ENCODE peak calls at places on chromosomes 5 and 9, in ten cellular contexts. Y is GM10248, T is AG04449, Z is spleen, P is vagina, D is nephron progenitor cell, W is cardiac muscle cell, Q is IMR-90, N is epithelial cell of proximal tubule, H is WTC11. K is an unnamed sample.

GRCh38 chr5:80540691-80541090 is 29.4 kb downstream of the ANKRD34B start:
- DNase-seq in Y (no peak), T (no peak), Z (no peak), P (no peak), D (no peak), W (peak), Q (no peak), N (no peak), H (no peak), K (no peak)

GRCh38 chr9:128296340-128297220 is 20.5 kb downstream of the SWI5 start:
- DNase-seq in Y (no peak), T (no peak), Z (no peak), P (no peak), D (no peak), W (peak), Q (peak), N (no peak), H (no peak), K (no peak)

GRCh38 chr9:91768507-91768906 is 181.5 kb downstream of the ROR2 start:
- DNase-seq in Y (peak), T (no peak), Z (no peak), P (peak), D (no peak), W (no peak), Q (no peak), N (no peak), H (no peak), K (no peak)

GRCh38 chr5:55176176-55176818 is 3.3 kb upstream of the CDC20B start:
- DNase-seq in Y (no peak), T (no peak), Z (peak), P (no peak), D (peak), W (peak), Q (no peak), N (no peak), H (peak), K (peak)

GRCh38 chr9:128051932-128052734 is 15.0 kb downstream of the NAIF1 start:
- DNase-seq in Y (no peak), T (no peak), Z (no peak), P (no peak), D (no peak), W (no peak), Q (no peak), N (no peak), H (no peak), K (no peak)

GRCh38 chr9:7879551-7880245 is 80.1 kb upstream of the DMAC1 start:
- DNase-seq in Y (no peak), T (no peak), Z (no peak), P (no peak), D (peak), W (no peak), Q (no peak), N (peak), H (peak), K (peak)

GRCh38 chr5:156815988-156816599 is 34.0 kb upstream of the PPP1R2B start:
- DNase-seq in Y (peak), T (no peak), Z (no peak), P (no peak), D (peak), W (peak), Q (peak), N (no peak), H (peak), K (peak)

GRCh38 chr5:77177576-77177975 is 32.9 kb upstream of the PDE8B start:
- DNase-seq in Y (no peak), T (no peak), Z (no peak), P (no peak), D (no peak), W (no peak), Q (no peak), N (no peak), H (no peak), K (no peak)

GRCh38 chr5:159874308-159874707 is 42.0 kb upstream of the ADRA1B start:
- DNase-seq in Y (no peak), T (no peak), Z (no peak), P (no peak), D (no peak), W (no peak), Q (peak), N (no peak), H (no peak), K (no peak)

GRCh38 chr5:149128023-149128875 is 13.0 kb upstream of the ABLIM3 start:
- DNase-seq in Y (peak), T (no peak), Z (no peak), P (no peak), D (peak), W (peak), Q (peak), N (no peak), H (peak), K (peak)

GRCh38 chr9:105206821-105207699 is 37.4 kb upstream of the SLC44A1 start:
- DNase-seq in Y (no peak), T (no peak), Z (no peak), P (no peak), D (no peak), W (peak), Q (peak), N (no peak), H (no peak), K (no peak)

GRCh38 chr9:2939368-2939767 is 95.5 kb upstream of the PUM3 start:
- DNase-seq in Y (no peak), T (no peak), Z (no peak), P (no peak), D (no peak), W (no peak), Q (no peak), N (no peak), H (no peak), K (no peak)

GRCh38 chr9:4792054-4792571 is 631 bp upstream of the RCL1 start:
- DNase-seq in Y (no peak), T (no peak), Z (no peak), P (no peak), D (peak), W (no peak), Q (no peak), N (no peak), H (no peak), K (no peak)

GRCh38 chr5:91955610-91956009 is 572.5 kb upstream of the ARRDC3 start:
- DNase-seq in Y (no peak), T (no peak), Z (no peak), P (no peak), D (peak), W (peak), Q (no peak), N (no peak), H (no peak), K (peak)

GRCh38 chr5:180831139-180832080 is 28.8 kb upstream of the MGAT1 start:
- DNase-seq in Y (peak), T (no peak), Z (peak), P (no peak), D (peak), W (peak), Q (peak), N (no peak), H (peak), K (peak)

GRCh38 chr9:116928884-116929283 is 241.8 kb downstream of the TRIM32 start:
- DNase-seq in Y (no peak), T (no peak), Z (no peak), P (no peak), D (no peak), W (no peak), Q (no peak), N (no peak), H (peak), K (no peak)

GRCh38 chr5:91219141-91219802 is 163.8 kb downstream of the ARRDC3 start:
- DNase-seq in Y (no peak), T (no peak), Z (no peak), P (no peak), D (no peak), W (peak), Q (peak), N (peak), H (no peak), K (no peak)

GRCh38 chr9:108467653-108468324 is 388.0 kb downstream of the ACTL7B start:
- DNase-seq in Y (no peak), T (no peak), Z (no peak), P (no peak), D (no peak), W (peak), Q (peak), N (no peak), H (no peak), K (no peak)

GRCh38 chr9:95273369-95274051 is 44.0 kb downstream of the FANCC start:
- DNase-seq in Y (no peak), T (no peak), Z (no peak), P (no peak), D (no peak), W (no peak), Q (no peak), N (no peak), H (no peak), K (no peak)

GRCh38 chr9:16062542-16063240 is 509.8 kb downstream of the CCDC171 start:
- DNase-seq in Y (no peak), T (peak), Z (no peak), P (no peak), D (no peak), W (peak), Q (peak), N (peak), H (no peak), K (no peak)

GRCh38 chr5:135138116-135138850 is 104.3 kb upstream of the PITX1 start:
- DNase-seq in Y (no peak), T (no peak), Z (no peak), P (no peak), D (no peak), W (no peak), Q (peak), N (no peak), H (no peak), K (no peak)

GRCh38 chr5:79107020-79107796 is 4.4 kb upstream of the BHMT start:
- DNase-seq in Y (no peak), T (no peak), Z (no peak), P (no peak), D (no peak), W (peak), Q (peak), N (no peak), H (no peak), K (no peak)

GRCh38 chr5:135697251-135697958 is 118.6 kb upstream of the CXCL14 start:
- DNase-seq in Y (no peak), T (no peak), Z (no peak), P (no peak), D (no peak), W (no peak), Q (no peak), N (no peak), H (no peak), K (no peak)

GRCh38 chr5:57298295-57298984 is 124.6 kb downstream of the GPBP1 start:
- DNase-seq in Y (peak), T (peak), Z (peak), P (no peak), D (peak), W (peak), Q (peak), N (peak), H (peak), K (peak)

GRCh38 chr5:41087461-41087860 is 16.3 kb upstream of the MROH2B start:
- DNase-seq in Y (no peak), T (peak), Z (no peak), P (no peak), D (no peak), W (peak), Q (peak), N (no peak), H (no peak), K (no peak)

GRCh38 chr5:132469380-132470372 is 20.9 kb downstream of the IRF1 start:
- DNase-seq in Y (no peak), T (no peak), Z (peak), P (no peak), D (no peak), W (peak), Q (peak), N (no peak), H (no peak), K (no peak)

GRCh38 chr9:76316069-76316468 is 78.2 kb downstream of the RFK start:
- DNase-seq in Y (no peak), T (no peak), Z (no peak), P (no peak), D (no peak), W (no peak), Q (no peak), N (no peak), H (no peak), K (no peak)

GRCh38 chr9:75907329-75907728 is 16.9 kb downstream of the PCSK5 start:
- DNase-seq in Y (no peak), T (no peak), Z (no peak), P (no peak), D (no peak), W (peak), Q (peak), N (no peak), H (no peak), K (no peak)

GRCh38 chr5:17346811-17347210 is 129.4 kb downstream of the BASP1 start:
- DNase-seq in Y (no peak), T (no peak), Z (no peak), P (no peak), D (no peak), W (no peak), Q (peak), N (no peak), H (no peak), K (no peak)

GRCh38 chr9:14018061-14018460 is 295.9 kb downstream of the NFIB start:
- DNase-seq in Y (no peak), T (no peak), Z (no peak), P (no peak), D (no peak), W (peak), Q (peak), N (no peak), H (no peak), K (no peak)

GRCh38 chr5:150540615-150541396 is 32.9 kb downstream of the NDST1 start:
- DNase-seq in Y (no peak), T (peak), Z (peak), P (no peak), D (no peak), W (peak), Q (peak), N (no peak), H (no peak), K (no peak)

GRCh38 chr5:32193591-32193990 is 19.5 kb upstream of the GOLPH3 start:
- DNase-seq in Y (no peak), T (peak), Z (peak), P (no peak), D (no peak), W (peak), Q (peak), N (no peak), H (no peak), K (no peak)

GRCh38 chr5:141915881-141916336 is 7.8 kb upstream of the DELE1 start:
- DNase-seq in Y (no peak), T (no peak), Z (no peak), P (no peak), D (peak), W (no peak), Q (no peak), N (no peak), H (peak), K (no peak)

GRCh38 chr5:54401515-54401914 is 54.0 kb upstream of the HSPB3 start:
- DNase-seq in Y (peak), T (no peak), Z (no peak), P (no peak), D (no peak), W (no peak), Q (no peak), N (no peak), H (no peak), K (no peak)

GRCh38 chr5:128949847-128950546 is 15.3 kb upstream of the SLC27A6 start:
- DNase-seq in Y (no peak), T (no peak), Z (no peak), P (no peak), D (no peak), W (no peak), Q (no peak), N (no peak), H (no peak), K (no peak)

DNA sequence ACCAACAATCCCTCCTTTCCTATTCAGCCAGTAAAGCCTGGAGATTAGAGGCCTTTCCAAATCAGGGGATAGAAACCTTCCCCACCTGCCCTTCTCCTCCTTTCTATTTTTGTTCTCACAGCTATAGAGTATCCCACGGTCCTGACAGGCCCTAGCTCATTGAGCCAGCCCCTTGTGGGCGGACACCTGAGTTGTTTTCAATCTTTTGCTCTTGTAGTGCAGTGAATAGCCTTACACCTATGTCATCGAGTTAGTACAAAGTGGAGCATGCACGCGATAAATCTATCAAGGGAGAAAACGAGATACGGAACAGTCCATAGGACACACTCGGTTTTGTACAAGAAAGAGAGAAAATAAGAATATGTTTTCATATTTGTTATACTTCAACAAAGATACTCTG is 77.2 kb downstream of the TSPAN17 start:
- DNase-seq in Y (no peak), T (no peak), Z (no peak), P (no peak), D (no peak), W (no peak), Q (no peak), N (no peak), H (no peak), K (no peak)
- TF ChIP-seq CTCF in Y (no peak), T (no peak), Z (no peak), P (no peak), D (no peak), W (no peak), Q (no peak), N (no peak), H (no peak), K (no peak)

GRCh38 chr9:37987467-37987981 is 81.5 kb downstream of the SHB start:
- DNase-seq in Y (no peak), T (no peak), Z (no peak), P (no peak), D (no peak), W (no peak), Q (no peak), N (no peak), H (no peak), K (no peak)

GRCh38 chr9:37986771-37987258 is 82.2 kb downstream of the SHB start:
- DNase-seq in Y (no peak), T (no peak), Z (no peak), P (no peak), D (no peak), W (no peak), Q (no peak), N (no peak), H (no peak), K (no peak)

GRCh38 chr9:37988602-37989001 is 80.4 kb downstream of the SHB start:
- DNase-seq in Y (no peak), T (no peak), Z (no peak), P (no peak), D (no peak), W (no peak), Q (no peak), N (no peak), H (no peak), K (no peak)

GRCh38 chr9:37989632-37990155 is 79.3 kb downstream of the SHB start:
- DNase-seq in Y (no peak), T (no peak), Z (no peak), P (no peak), D (no peak), W (no peak), Q (no peak), N (no peak), H (no peak), K (no peak)

DNA sequence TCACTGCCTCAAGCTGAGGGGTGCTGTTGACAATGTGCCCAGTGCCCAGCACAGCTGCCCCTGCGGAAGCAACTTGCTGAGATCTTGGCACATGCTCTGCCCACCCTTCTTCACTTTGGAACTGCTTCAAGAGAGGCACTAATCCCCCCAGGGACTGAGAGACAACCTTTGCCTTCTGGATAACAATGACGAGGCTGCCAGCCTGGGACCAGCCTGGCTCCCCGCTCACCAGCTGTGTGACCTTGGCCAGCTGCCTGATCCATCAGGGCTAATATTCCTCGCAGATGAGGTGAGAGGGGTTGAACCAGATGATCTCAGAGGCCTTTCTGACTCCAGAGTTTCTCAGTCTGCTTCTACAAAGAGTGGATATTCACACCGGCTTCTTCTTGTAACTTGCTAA is 81.0 kb downstream of the SHB start:
- DNase-seq in Y (no peak), T (no peak), Z (no peak), P (no peak), D (no peak), W (no peak), Q (no peak), N (no peak), H (no peak), K (no peak)
- TF ChIP-seq CTCF in Y (no peak), T (no peak), Z (no peak), P (no peak), D (no peak), W (no peak), Q (no peak), N (no peak), H (no peak), K (no peak)

GRCh38 chr9:93480728-93481324 is 27.4 kb upstream of the FAM120AOS start:
- DNase-seq in Y (no peak), T (no peak), Z (no peak), P (no peak), D (no peak), W (no peak), Q (no peak), N (no peak), H (no peak), K (no peak)
- TF ChIP-seq CTCF in Y (no peak), T (no peak), Z (no peak), P (no peak), D (no peak), W (no peak), Q (no peak), N (no peak), H (no peak), K (no peak)

DNA sequence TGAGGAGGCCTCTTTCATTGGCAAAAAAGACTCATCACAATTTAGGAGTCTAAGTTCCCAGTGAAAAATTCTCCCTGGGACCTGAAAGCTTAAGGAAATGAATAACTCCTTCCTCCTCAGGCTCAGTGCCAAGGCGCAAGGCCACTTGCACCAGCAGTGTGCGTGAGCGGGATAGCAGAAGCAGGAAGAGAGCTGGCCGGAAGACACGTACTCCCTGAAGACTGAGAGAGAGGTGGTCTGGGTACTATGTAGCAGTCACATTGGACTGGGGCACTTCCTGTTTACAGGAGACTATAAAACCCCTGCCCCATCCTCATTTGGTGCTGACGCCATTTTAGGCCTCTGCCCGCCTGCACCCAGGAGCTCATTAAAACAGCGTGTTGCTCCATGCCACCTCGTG is 66.3 kb upstream of the IL33 start:
- DNase-seq in Y (no peak), T (no peak), Z (no peak), P (no peak), D (no peak), W (peak), Q (no peak), N (no peak), H (no peak), K (no peak)
- TF ChIP-seq CTCF in Y (no peak), T (no peak), Z (no peak), P (no peak), D (no peak), W (no peak), Q (no peak), N (no peak), H (no peak), K (no peak)

GRCh38 chr5:144139586-144139985 is 30.9 kb downstream of the YIPF5 start:
- DNase-seq in Y (no peak), T (peak), Z (no peak), P (no peak), D (no peak), W (peak), Q (peak), N (no peak), H (no peak), K (no peak)
- TF ChIP-seq CTCF in Y (no peak), T (peak), Z (no peak), P (no peak), D (no peak), W (peak), Q (peak), N (no peak), H (no peak), K (no peak)

GRCh38 chr5:173010547-173011464 is 27.2 kb downstream of the ATP6V0E1 start:
- DNase-seq in Y (no peak), T (no peak), Z (no peak), P (no peak), D (peak), W (peak), Q (peak), N (no peak), H (peak), K (no peak)
- TF ChIP-seq CTCF in Y (peak), T (peak), Z (no peak), P (no peak), D (peak), W (peak), Q (peak), N (peak), H (peak), K (no peak)

DNA sequence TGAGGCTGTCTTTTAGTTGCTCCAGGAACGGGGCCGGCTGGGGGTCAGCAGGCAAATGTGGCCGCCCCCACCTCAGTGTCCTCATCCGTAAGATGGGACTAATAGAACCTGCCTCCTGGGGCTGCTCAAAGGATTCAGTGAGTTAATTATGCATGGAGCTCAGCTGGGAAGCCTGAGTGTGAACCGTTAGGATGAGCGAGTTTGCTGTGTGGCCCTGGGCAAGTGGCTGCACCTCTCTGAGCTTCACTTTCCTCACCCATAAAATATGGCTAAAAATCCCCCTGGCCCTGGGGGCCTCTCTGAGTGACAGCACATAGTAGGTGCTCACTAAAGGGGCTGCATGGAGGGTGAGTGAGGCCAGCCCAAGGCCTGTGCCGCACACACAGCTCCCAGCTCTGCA is 17.9 kb downstream of the ASS1 start:
- DNase-seq in Y (no peak), T (no peak), Z (no peak), P (no peak), D (no peak), W (no peak), Q (no peak), N (no peak), H (no peak), K (no peak)
- TF ChIP-seq CTCF in Y (no peak), T (no peak), Z (no peak), P (no peak), D (no peak), W (no peak), Q (no peak), N (no peak), H (no peak), K (no peak)